ENCODE peak calls at places on chromosome 18, in six cellular contexts. U is cardiac fibroblast, N is Panc1, T is NCI-H774, P is adrenal gland, C is NCI-H2029 treated with DMSO at 0.1 percent for 48 hours. Z is an unnamed sample.

GRCh38 chr18:11500153-11501122 is 109.0 kb upstream of the SLC35G4 start:
- DNase-seq in U (peak), N (peak), T (no peak), P (peak), C (no peak), Z (peak)

GRCh38 chr18:49819768-49820662 is 6.7 kb upstream of the ACAA2 start:
- DNase-seq in U (peak), N (no peak), T (no peak), P (no peak), C (no peak), Z (no peak)

GRCh38 chr18:9578306-9578705 is 36.1 kb downstream of the PPP4R1 start:
- DNase-seq in U (no peak), N (no peak), T (no peak), P (no peak), C (no peak), Z (no peak)

GRCh38 chr18:3086865-3087264 is 73.9 kb upstream of the LPIN2 start:
- DNase-seq in U (no peak), N (no peak), T (no peak), P (no peak), C (no peak), Z (no peak)

GRCh38 chr18:31952223-31952622 is 9.3 kb upstream of the TRAPPC8 start:
- DNase-seq in U (no peak), N (no peak), T (no peak), P (no peak), C (no peak), Z (no peak)

GRCh38 chr18:36843784-36844183 is 14.9 kb downstream of the KIAA1328 start:
- DNase-seq in U (peak), N (no peak), T (no peak), P (no peak), C (no peak), Z (no peak)

GRCh38 chr18:53792762-53793161 is 431.7 kb downstream of the MBD2 start:
- DNase-seq in U (no peak), N (no peak), T (no peak), P (no peak), C (no peak), Z (no peak)

GRCh38 chr18:44758821-44759624 is 78.3 kb downstream of the SETBP1 start:
- DNase-seq in U (no peak), N (no peak), T (no peak), P (no peak), C (no peak), Z (no peak)

GRCh38 chr18:21300616-21301200 is 58.7 kb downstream of the GREB1L start:
- DNase-seq in U (no peak), N (no peak), T (no peak), P (no peak), C (no peak), Z (no peak)

GRCh38 chr18:63774511-63774910 is 707 bp upstream of the SERPINB7 start:
- DNase-seq in U (no peak), N (no peak), T (no peak), P (no peak), C (no peak), Z (no peak)

GRCh38 chr18:79950440-79951341 is 762 bp downstream of the SLC66A2 start:
- DNase-seq in U (peak), N (no peak), T (no peak), P (peak), C (no peak), Z (peak)

GRCh38 chr18:22542400-22542835 is 124.7 kb upstream of the CTAGE1 start:
- DNase-seq in U (peak), N (no peak), T (no peak), P (peak), C (no peak), Z (peak)

GRCh38 chr18:55048892-55049291 is 89.6 kb upstream of the CCDC68 start:
- DNase-seq in U (no peak), N (no peak), T (no peak), P (no peak), C (no peak), Z (peak)

GRCh38 chr18:8084160-8084559 is 517.0 kb downstream of the PTPRM start:
- DNase-seq in U (peak), N (no peak), T (peak), P (peak), C (no peak), Z (peak)

GRCh38 chr18:75051757-75052156 is 157.2 kb downstream of the PTGR3 start:
- DNase-seq in U (no peak), N (no peak), T (no peak), P (no peak), C (no peak), Z (no peak)

GRCh38 chr18:2612996-2613395 is 41.6 kb downstream of the NDC80 start:
- DNase-seq in U (no peak), N (no peak), T (no peak), P (no peak), C (no peak), Z (no peak)

GRCh38 chr18:57898506-57899124 is 95.5 kb upstream of the ATP8B1 start:
- DNase-seq in U (peak), N (no peak), T (peak), P (no peak), C (no peak), Z (peak)

GRCh38 chr18:46158498-46158897 is 54.3 kb downstream of the HAUS1 start:
- DNase-seq in U (peak), N (no peak), T (no peak), P (no peak), C (no peak), Z (peak)

Z was measured in GM03348.